ENCODE peak calls at places on chromosomes 12 and 14, in four cellular contexts. One of them, this sample, is unnamed.

GRCh38 chr12:124395986-124396385 is 101.1 kb downstream of the RFLNA start:
- DNase-seq in HepG2: no peak
- DNase-seq in neural progenitor cell: no peak
- DNase-seq in PC-3: peak
- DNase-seq in this sample: no peak

GRCh38 chr12:81128930-81129554 is 51.2 kb downstream of the ACSS3 start:
- DNase-seq in neural progenitor cell: peak
- DNase-seq in PC-3: peak
- DNase-seq in HepG2: peak
- DNase-seq in this sample: peak

GRCh38 chr14:61561657-61562276 is 133.5 kb upstream of the HIF1A start:
- DNase-seq in HepG2: peak
- DNase-seq in PC-3: peak
- DNase-seq in neural progenitor cell: no peak
- DNase-seq in this sample: peak

GRCh38 chr12:47715393-47715876 is 9.6 kb upstream of the RPAP3 start:
- DNase-seq in PC-3: peak
- DNase-seq in neural progenitor cell: peak
- DNase-seq in HepG2: peak
- DNase-seq in this sample: peak

GRCh38 chr12:89153341-89153740 is 199.0 kb downstream of the DUSP6 start:
- DNase-seq in neural progenitor cell: no peak
- DNase-seq in PC-3: no peak
- DNase-seq in HepG2: no peak
- DNase-seq in this sample: no peak

GRCh38 chr14:68891851-68892660 is 87.0 kb downstream of the ACTN1 start:
- DNase-seq in neural progenitor cell: no peak
- DNase-seq in HepG2: no peak
- DNase-seq in PC-3: peak
- DNase-seq in this sample: no peak

GRCh38 chr14:72663076-72663487 is 230.8 kb downstream of the DPF3 start:
- DNase-seq in HepG2: no peak
- DNase-seq in PC-3: no peak
- DNase-seq in neural progenitor cell: no peak
- DNase-seq in this sample: no peak

GRCh38 chr14:29668201-29668600 is 259.4 kb downstream of the PRKD1 start:
- DNase-seq in PC-3: no peak
- DNase-seq in HepG2: no peak
- DNase-seq in neural progenitor cell: no peak
- DNase-seq in this sample: no peak

GRCh38 chr12:116537149-116537904 is 21.9 kb upstream of the MAP1LC3B2 start:
- DNase-seq in PC-3: no peak
- DNase-seq in HepG2: no peak
- DNase-seq in neural progenitor cell: peak
- DNase-seq in this sample: no peak

GRCh38 chr14:31261859-31262739 is 54.5 kb upstream of the HECTD1 start:
- DNase-seq in HepG2: peak
- DNase-seq in PC-3: peak
- DNase-seq in neural progenitor cell: peak
- DNase-seq in this sample: no peak

GRCh38 chr14:104395941-104396681 is 183.5 kb upstream of the C14orf180 start:
- DNase-seq in PC-3: no peak
- DNase-seq in neural progenitor cell: no peak
- DNase-seq in HepG2: no peak
- DNase-seq in this sample: no peak

GRCh38 chr14:105092124-105092911 is 27.1 kb upstream of the GPR132 start:
- DNase-seq in PC-3: peak
- DNase-seq in HepG2: no peak
- DNase-seq in neural progenitor cell: peak
- DNase-seq in this sample: peak

GRCh38 chr12:99087278-99087677 is 442.2 kb downstream of the APAF1 start:
- DNase-seq in PC-3: no peak
- DNase-seq in HepG2: no peak
- DNase-seq in neural progenitor cell: peak
- DNase-seq in this sample: no peak

GRCh38 chr14:69056389-69056788 is 77.3 kb upstream of the ACTN1 start:
- DNase-seq in PC-3: no peak
- DNase-seq in HepG2: no peak
- DNase-seq in neural progenitor cell: no peak
- DNase-seq in this sample: peak

GRCh38 chr14:55126932-55127490 is 2.0 kb upstream of the LGALS3 start:
- DNase-seq in HepG2: no peak
- DNase-seq in neural progenitor cell: peak
- DNase-seq in PC-3: no peak
- DNase-seq in this sample: no peak

GRCh38 chr12:106425061-106425706 is 67.6 kb downstream of the POLR3B start:
- DNase-seq in neural progenitor cell: peak
- DNase-seq in PC-3: no peak
- DNase-seq in HepG2: no peak
- DNase-seq in this sample: peak

GRCh38 chr14:85217412-85217811 is 312.5 kb upstream of the FLRT2 start:
- DNase-seq in neural progenitor cell: peak
- DNase-seq in PC-3: peak
- DNase-seq in HepG2: no peak
- DNase-seq in this sample: no peak

GRCh38 chr12:53938276-53939140 is at the start of gene HOXC13:
- DNase-seq in PC-3: peak
- DNase-seq in neural progenitor cell: peak
- DNase-seq in HepG2: peak
- DNase-seq in this sample: peak

GRCh38 chr14:104954746-104955395 is 23.3 kb downstream of the AHNAK2 start:
- DNase-seq in PC-3: no peak
- DNase-seq in HepG2: no peak
- DNase-seq in neural progenitor cell: no peak
- DNase-seq in this sample: no peak

GRCh38 chr14:22474730-22475351 is 114.2 kb downstream of the DAD1 start:
- DNase-seq in HepG2: no peak
- DNase-seq in PC-3: peak
- DNase-seq in neural progenitor cell: no peak
- DNase-seq in this sample: no peak

GRCh38 chr12:2341871-2342270 is 289.1 kb downstream of the CACNA1C start:
- DNase-seq in neural progenitor cell: no peak
- DNase-seq in PC-3: peak
- DNase-seq in HepG2: no peak
- DNase-seq in this sample: no peak

GRCh38 chr14:101398011-101398410 is 163.3 kb upstream of the DIO3 start:
- DNase-seq in HepG2: no peak
- DNase-seq in PC-3: no peak
- DNase-seq in neural progenitor cell: no peak
- DNase-seq in this sample: peak

GRCh38 chr12:57047981-57048380 is 1.9 kb downstream of the MYO1A start:
- DNase-seq in HepG2: no peak
- DNase-seq in PC-3: no peak
- DNase-seq in neural progenitor cell: no peak
- DNase-seq in this sample: no peak

GRCh38 chr12:63900922-63901793 is 56.7 kb downstream of the SRGAP1 start:
- DNase-seq in PC-3: peak
- DNase-seq in HepG2: no peak
- DNase-seq in neural progenitor cell: no peak
- DNase-seq in this sample: no peak

GRCh38 chr12:63895841-63896240 is 51.3 kb downstream of the SRGAP1 start:
- DNase-seq in HepG2: no peak
- DNase-seq in PC-3: no peak
- DNase-seq in neural progenitor cell: no peak
- DNase-seq in this sample: no peak

GRCh38 chr12:63898764-63899337 is 54.4 kb downstream of the SRGAP1 start:
- DNase-seq in neural progenitor cell: no peak
- DNase-seq in PC-3: no peak
- DNase-seq in HepG2: no peak
- DNase-seq in this sample: no peak

GRCh38 chr12:63899396-63899795 is 54.9 kb downstream of the SRGAP1 start:
- DNase-seq in PC-3: no peak
- DNase-seq in neural progenitor cell: no peak
- DNase-seq in HepG2: no peak
- DNase-seq in this sample: no peak

DNA sequence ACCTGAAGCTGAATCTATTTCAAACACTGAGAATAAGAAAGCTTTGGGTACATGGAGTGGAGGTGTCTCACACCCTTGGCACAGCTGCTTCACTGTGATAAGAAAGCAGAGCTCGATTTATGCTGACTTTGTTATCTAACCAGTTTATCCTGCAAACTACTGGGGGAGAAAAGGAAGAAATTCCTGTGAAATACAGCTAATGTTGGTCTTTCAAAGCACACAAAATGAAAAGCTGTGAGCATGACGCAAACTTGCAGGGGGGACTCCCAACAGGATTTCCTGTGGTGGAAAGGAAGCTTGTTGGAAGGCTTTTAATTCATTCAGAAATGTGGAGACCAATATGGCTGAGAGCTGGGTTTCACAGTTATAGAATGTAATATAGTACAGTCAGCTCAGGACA is 53.4 kb downstream of the SRGAP1 start:
- DNase-seq in neural progenitor cell: no peak
- DNase-seq in HepG2: no peak
- DNase-seq in PC-3: no peak
- DNase-seq in this sample: no peak
- H3K9ac ChIP-seq in neural progenitor cell: peak
- H3K9ac ChIP-seq in HepG2: no peak
- H3K9ac ChIP-seq in PC-3: no peak
- H3K9ac ChIP-seq in this sample: peak

GRCh38 chr14:100066984-100067383 is 1.8 kb downstream of the EVL start:
- DNase-seq in neural progenitor cell: no peak
- DNase-seq in PC-3: no peak
- DNase-seq in HepG2: no peak
- DNase-seq in this sample: no peak
- H3K9ac ChIP-seq in neural progenitor cell: no peak
- H3K9ac ChIP-seq in PC-3: no peak
- H3K9ac ChIP-seq in HepG2: no peak
- H3K9ac ChIP-seq in this sample: no peak

GRCh38 chr14:39417014-39417413 is 15.2 kb downstream of the FBXO33 start:
- DNase-seq in PC-3: peak
- DNase-seq in HepG2: peak
- DNase-seq in neural progenitor cell: no peak
- DNase-seq in this sample: peak
- H3K9ac ChIP-seq in PC-3: no peak
- H3K9ac ChIP-seq in HepG2: no peak
- H3K9ac ChIP-seq in neural progenitor cell: no peak
- H3K9ac ChIP-seq in this sample: no peak

DNA sequence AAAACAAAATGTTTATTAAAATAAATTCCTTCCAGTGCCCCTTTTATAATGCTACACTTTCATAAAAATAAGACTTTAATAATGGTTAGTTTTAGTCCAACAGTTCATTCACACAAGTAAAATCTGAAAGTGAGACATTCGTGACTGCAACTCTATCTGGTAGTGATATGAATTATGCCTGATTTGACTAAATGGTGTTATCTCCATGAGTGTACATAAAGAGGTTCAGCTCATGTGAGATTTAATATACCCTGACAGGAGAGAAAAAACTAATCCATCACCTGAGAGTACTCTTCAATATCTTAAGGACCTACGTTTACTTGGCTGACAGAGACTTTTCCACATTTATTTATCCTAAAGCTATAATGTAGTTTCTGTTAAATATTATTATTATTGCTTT is 34.0 kb downstream of the ERO1A start:
- DNase-seq in HepG2: no peak
- DNase-seq in PC-3: no peak
- DNase-seq in neural progenitor cell: no peak
- DNase-seq in this sample: no peak
- H3K9ac ChIP-seq in HepG2: no peak
- H3K9ac ChIP-seq in PC-3: no peak
- H3K9ac ChIP-seq in neural progenitor cell: no peak
- H3K9ac ChIP-seq in this sample: no peak

GRCh38 chr12:76879710-76880025 is 849 bp upstream of the CSRP2 start:
- DNase-seq in neural progenitor cell: no peak
- DNase-seq in PC-3: no peak
- DNase-seq in HepG2: no peak
- DNase-seq in this sample: no peak

GRCh38 chr12:76880156-76881023 is 1.6 kb upstream of the CSRP2 start:
- DNase-seq in neural progenitor cell: no peak
- DNase-seq in PC-3: no peak
- DNase-seq in HepG2: peak
- DNase-seq in this sample: no peak

GRCh38 chr12:76876696-76877229 is 2.1 kb downstream of the CSRP2 start:
- DNase-seq in neural progenitor cell: no peak
- DNase-seq in HepG2: no peak
- DNase-seq in PC-3: no peak
- DNase-seq in this sample: no peak

GRCh38 chr12:76878899-76879709 is at the start of gene CSRP2:
- DNase-seq in HepG2: peak
- DNase-seq in PC-3: peak
- DNase-seq in neural progenitor cell: peak
- DNase-seq in this sample: peak

GRCh38 chr12:76878045-76878898 is 547 bp downstream of the CSRP2 start:
- DNase-seq in neural progenitor cell: peak
- DNase-seq in HepG2: peak
- DNase-seq in PC-3: peak
- DNase-seq in this sample: peak
- H3K9ac ChIP-seq in neural progenitor cell: peak
- H3K9ac ChIP-seq in HepG2: peak
- H3K9ac ChIP-seq in PC-3: peak
- H3K9ac ChIP-seq in this sample: peak

GRCh38 chr12:40688085-40688725 is 4.0 kb upstream of the CNTN1 start:
- DNase-seq in neural progenitor cell: no peak
- DNase-seq in HepG2: no peak
- DNase-seq in PC-3: no peak
- DNase-seq in this sample: no peak

GRCh38 chr12:40689576-40689975 is 2.7 kb upstream of the CNTN1 start:
- DNase-seq in PC-3: no peak
- DNase-seq in HepG2: no peak
- DNase-seq in neural progenitor cell: no peak
- DNase-seq in this sample: no peak

GRCh38 chr12:40693503-40693863 is 1.2 kb downstream of the CNTN1 start:
- DNase-seq in neural progenitor cell: peak
- DNase-seq in PC-3: no peak
- DNase-seq in HepG2: no peak
- DNase-seq in this sample: peak

GRCh38 chr12:40691913-40692616 is at the start of gene CNTN1:
- DNase-seq in PC-3: no peak
- DNase-seq in HepG2: no peak
- DNase-seq in neural progenitor cell: peak
- DNase-seq in this sample: peak

GRCh38 chr12:40692617-40693502 is 621 bp downstream of the CNTN1 start:
- DNase-seq in PC-3: no peak
- DNase-seq in neural progenitor cell: peak
- DNase-seq in HepG2: no peak
- DNase-seq in this sample: peak
- H3K9ac ChIP-seq in PC-3: no peak
- H3K9ac ChIP-seq in neural progenitor cell: no peak
- H3K9ac ChIP-seq in HepG2: no peak
- H3K9ac ChIP-seq in this sample: no peak